ENCODE peak calls at places on chromosomes 11 and 22, in four cellular contexts. D is right lobe of liver, C is body of pancreas, Z is spleen. P is an unnamed sample.

GRCh38 chr22:36252754-36253522 is at the start of gene APOL1:
- DNase-seq in D (peak), C (peak), Z (peak), P (peak)

GRCh38 chr11:43837879-43838278 is 42.8 kb upstream of the ALKBH3 start:
- DNase-seq in D (no peak), C (no peak), Z (no peak), P (no peak)

GRCh38 chr22:44395116-44396005 is 82.6 kb upstream of the SHISAL1 start:
- DNase-seq in D (no peak), C (peak), Z (peak), P (peak)

GRCh38 chr11:16781821-16782220 is 43.4 kb downstream of the C11orf58 start:
- DNase-seq in D (no peak), C (no peak), Z (no peak), P (no peak)

GRCh38 chr11:121572581-121573059 is 119.9 kb upstream of the SORL1-AS1 start:
- DNase-seq in D (no peak), C (no peak), Z (no peak), P (no peak)

GRCh38 chr11:98572941-98573340 is 447.8 kb upstream of the CNTN5 start:
- DNase-seq in D (no peak), C (no peak), Z (no peak), P (no peak)

GRCh38 chr22:47775686-47776085 is 1013.2 kb downstream of the TBC1D22A start:
- DNase-seq in D (no peak), C (no peak), Z (no peak), P (no peak)

GRCh38 chr11:69344570-69345145 is 50.7 kb downstream of the MYEOV start:
- DNase-seq in D (no peak), C (no peak), Z (no peak), P (no peak)

GRCh38 chr11:65150513-65151271 is 16.4 kb upstream of the SYVN1 start:
- DNase-seq in D (peak), C (peak), Z (peak), P (peak)

GRCh38 chr11:122979103-122979814 is 2.4 kb downstream of the BSX start:
- DNase-seq in D (no peak), C (no peak), Z (no peak), P (no peak)

GRCh38 chr11:10450451-10451398 is 4.3 kb upstream of the AMPD3 start:
- DNase-seq in D (peak), C (peak), Z (peak), P (peak)

GRCh38 chr11:93933230-93933629 is 82.8 kb upstream of the VSTM5 start:
- DNase-seq in D (no peak), C (no peak), Z (no peak), P (no peak)

GRCh38 chr11:60987577-60988277 is 16.2 kb downstream of the CD6 start:
- DNase-seq in D (no peak), C (no peak), Z (no peak), P (no peak)

GRCh38 chr11:22626573-22627239 is 1.1 kb upstream of the FANCF start:
- DNase-seq in D (no peak), C (no peak), Z (peak), P (no peak)

GRCh38 chr11:35260342-35260985 is 121.5 kb downstream of the CD44 start:
- DNase-seq in D (no peak), C (peak), Z (no peak), P (no peak)

GRCh38 chr11:58316142-58316541 is 42.7 kb downstream of the OR5B17 start:
- DNase-seq in D (no peak), C (no peak), Z (no peak), P (no peak)

DNA sequence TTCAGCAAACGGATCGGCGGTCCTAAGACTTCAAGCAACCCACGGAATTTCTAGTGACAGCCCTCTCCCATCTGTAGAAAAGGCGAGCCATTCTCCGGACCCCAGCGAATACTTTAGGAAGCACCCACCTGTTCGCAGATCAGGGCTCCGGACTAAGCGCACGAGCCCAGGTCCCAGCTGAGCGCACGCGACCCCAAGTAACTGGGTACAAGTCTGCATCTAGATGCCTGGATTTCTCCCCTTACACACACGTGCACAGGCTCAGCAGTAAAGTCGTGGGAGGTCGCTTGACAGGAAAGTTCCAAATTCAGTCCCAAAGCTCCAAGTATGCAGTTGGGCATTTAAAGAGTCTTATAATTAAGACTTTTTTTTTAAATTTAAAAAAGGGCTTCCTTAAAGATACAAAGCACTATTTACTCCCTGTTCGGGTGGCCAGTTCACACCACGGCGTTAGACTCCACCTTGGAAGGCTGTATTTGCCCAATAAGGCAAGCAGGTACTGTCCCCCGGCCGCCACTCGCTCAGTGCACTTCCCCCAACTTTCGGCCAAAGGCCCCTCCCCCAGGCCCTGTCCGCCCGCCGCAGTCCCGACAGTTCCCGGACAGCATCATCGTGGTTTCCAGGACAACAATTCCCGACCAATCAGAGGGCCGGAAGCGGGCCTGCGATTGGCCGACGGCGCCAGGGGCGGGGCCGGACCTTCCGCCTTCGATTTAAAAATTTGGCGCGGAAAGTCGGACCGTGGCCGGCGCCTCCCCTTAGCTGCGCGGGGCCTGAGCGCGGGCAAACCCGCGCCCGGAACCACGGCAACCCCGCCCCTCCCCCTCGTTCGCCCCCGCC is at the start of gene E2F8:
- DNase-seq in D (peak), C (peak), Z (peak), P (peak)
- TF ChIP-seq POLR2A in D (no peak), C (no peak), Z (no peak), P (no peak)

GRCh38 chr11:72872012-72872411 is 57.8 kb downstream of the ATG16L2 start:
- DNase-seq in D (no peak), C (no peak), Z (no peak), P (no peak)
- TF ChIP-seq POLR2A in D (no peak), C (no peak), Z (no peak), P (no peak)

GRCh38 chr11:62726156-62727006 is 876 bp downstream of the HNRNPUL2 start:
- DNase-seq in D (peak), C (peak), Z (no peak), P (no peak)

GRCh38 chr11:62727833-62728721 is at the start of gene TTC9C:
- DNase-seq in D (peak), C (peak), Z (peak), P (peak)

GRCh38 chr11:62725686-62726085 is 1.6 kb downstream of the HNRNPUL2 start:
- DNase-seq in D (no peak), C (no peak), Z (no peak), P (no peak)

GRCh38 chr11:62724171-62724570 is 3.1 kb downstream of the HNRNPUL2 start:
- DNase-seq in D (no peak), C (no peak), Z (no peak), P (no peak)

DNA sequence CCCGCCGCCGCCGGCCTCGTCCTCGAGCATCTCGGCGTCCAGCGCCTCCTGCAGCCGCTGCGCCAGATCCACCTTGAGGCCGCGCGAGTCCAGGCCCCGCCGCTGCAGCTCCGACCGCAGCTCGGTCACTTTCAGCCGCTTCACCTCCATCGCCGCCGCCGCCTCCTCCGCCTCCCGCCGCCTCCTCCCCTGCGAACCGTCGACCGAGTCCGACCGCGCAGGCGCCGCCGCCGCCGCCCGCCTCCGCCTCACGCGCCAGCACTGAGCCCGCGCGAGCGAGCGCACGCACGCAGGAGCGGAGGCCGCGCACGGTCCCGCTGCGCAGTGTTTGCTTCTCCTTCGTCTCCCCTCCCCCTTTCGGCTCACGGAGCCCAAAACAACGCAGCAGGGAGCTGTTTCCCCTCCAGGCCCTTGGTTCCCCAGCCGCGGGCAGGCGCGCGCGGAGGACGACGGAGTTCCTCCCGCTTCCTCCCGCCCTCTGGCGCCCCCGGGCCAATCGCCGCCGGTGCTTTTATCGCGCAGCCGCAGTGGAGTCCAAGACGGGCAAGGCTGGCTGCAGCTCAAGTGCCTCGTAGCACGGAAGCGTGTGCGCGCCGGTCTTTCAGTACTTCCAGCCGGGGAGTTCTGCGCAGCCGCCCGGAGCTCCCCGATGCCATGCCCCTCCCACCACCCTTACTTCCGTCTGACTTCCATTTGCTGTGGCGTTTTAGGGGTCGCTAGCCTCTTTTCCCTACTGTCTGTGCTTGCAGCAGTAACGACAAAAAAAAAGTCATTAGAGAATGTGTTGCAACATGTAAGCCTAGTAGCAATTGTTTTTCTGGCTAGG is at the start of gene HNRNPUL2:
- DNase-seq in D (peak), C (peak), Z (peak), P (peak)
- TF ChIP-seq POLR2A in D (peak), C (peak), Z (no peak), P (peak)

DNA sequence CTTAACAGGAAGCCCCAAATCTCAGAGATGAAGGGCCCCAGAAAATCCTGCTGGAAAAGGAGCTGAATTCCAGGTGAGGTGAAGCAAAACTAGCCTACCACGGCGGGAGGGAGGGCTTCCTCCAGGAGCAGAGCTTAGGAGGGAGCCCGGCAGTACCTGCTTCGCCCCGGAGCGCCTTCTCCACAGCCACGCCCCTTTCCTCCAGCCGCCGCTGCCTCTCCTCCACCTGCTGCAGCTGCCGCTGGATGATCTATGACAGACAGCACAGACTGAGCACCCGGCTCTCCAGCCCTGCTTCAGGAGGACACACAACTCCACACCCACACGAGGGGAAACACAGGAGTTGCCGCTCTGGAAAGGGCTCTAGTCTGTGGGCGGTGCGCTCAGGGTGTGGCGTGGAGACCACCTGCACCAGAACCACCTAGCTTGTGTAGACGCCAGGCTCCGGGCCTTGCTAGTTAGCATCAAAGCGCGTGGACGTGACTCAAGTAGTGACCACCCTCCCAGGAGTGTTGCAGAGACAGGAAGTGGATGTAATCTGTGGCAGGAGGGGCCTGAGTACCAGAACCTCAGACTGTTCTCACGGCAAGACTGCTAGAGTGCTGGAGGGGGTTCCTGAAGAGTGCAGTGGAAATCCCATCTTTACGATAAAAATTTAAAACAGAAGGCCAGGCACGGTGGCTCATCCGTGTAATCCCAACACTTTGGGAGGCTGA is 34.6 kb upstream of the BID start:
- DNase-seq in D (no peak), C (no peak), Z (no peak), P (no peak)
- TF ChIP-seq POLR2A in D (no peak), C (no peak), Z (no peak), P (no peak)

DNA sequence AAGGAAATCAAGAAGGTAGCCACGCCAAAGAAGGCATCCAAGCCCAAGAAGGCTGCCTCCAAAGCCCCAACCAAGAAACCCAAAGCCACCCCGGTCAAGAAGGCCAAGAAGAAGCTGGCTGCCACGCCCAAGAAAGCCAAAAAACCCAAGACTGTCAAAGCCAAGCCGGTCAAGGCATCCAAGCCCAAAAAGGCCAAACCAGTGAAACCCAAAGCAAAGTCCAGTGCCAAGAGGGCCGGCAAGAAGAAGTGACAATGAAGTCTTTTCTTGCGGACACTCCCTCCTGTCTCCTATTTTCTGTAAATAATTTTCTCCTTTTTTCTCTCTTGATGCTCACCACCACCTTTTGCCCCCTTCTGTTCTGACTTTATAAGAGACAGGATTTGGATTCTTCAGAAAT is 1.9 kb upstream of the GCAT start:
- DNase-seq in D (no peak), C (no peak), Z (no peak), P (no peak)
- TF ChIP-seq POLR2A in D (no peak), C (no peak), Z (no peak), P (no peak)